ENCODE peak calls at places on chromosome 12, in nine cellular contexts. One of them, this sample, is unnamed.

GRCh38 chr12:28830491-28830890 is 318.6 kb upstream of the FAR2 start:
- DNase-seq in B cell: no peak
- DNase-seq in CD8-positive, alpha-beta T cell: no peak
- DNase-seq in DND-41: no peak
- DNase-seq in fibroblast of lung: no peak
- DNase-seq in tibial artery: no peak
- DNase-seq in thyroid gland: no peak
- DNase-seq in ovary: no peak
- DNase-seq in uterus: no peak
- DNase-seq in this sample: no peak

GRCh38 chr12:79058342-79058741 is 193.8 kb downstream of the SYT1 start:
- DNase-seq in uterus: no peak
- DNase-seq in CD8-positive, alpha-beta T cell: no peak
- DNase-seq in thyroid gland: no peak
- DNase-seq in DND-41: no peak
- DNase-seq in fibroblast of lung: peak
- DNase-seq in ovary: no peak
- DNase-seq in tibial artery: no peak
- DNase-seq in B cell: no peak
- DNase-seq in this sample: peak

GRCh38 chr12:1117371-1117770 is 126.3 kb downstream of the ERC1 start:
- DNase-seq in thyroid gland: no peak
- DNase-seq in DND-41: no peak
- DNase-seq in fibroblast of lung: peak
- DNase-seq in CD8-positive, alpha-beta T cell: no peak
- DNase-seq in ovary: no peak
- DNase-seq in uterus: no peak
- DNase-seq in B cell: no peak
- DNase-seq in tibial artery: no peak
- DNase-seq in this sample: peak

GRCh38 chr12:103930787-103931536 is 752 bp downstream of the HSP90B1 start:
- DNase-seq in B cell: peak
- DNase-seq in DND-41: peak
- DNase-seq in ovary: peak
- DNase-seq in fibroblast of lung: peak
- DNase-seq in CD8-positive, alpha-beta T cell: peak
- DNase-seq in tibial artery: peak
- DNase-seq in uterus: peak
- DNase-seq in thyroid gland: peak
- DNase-seq in this sample: peak

GRCh38 chr12:95943231-95943842 is at the start of gene AMDHD1:
- DNase-seq in CD8-positive, alpha-beta T cell: peak
- DNase-seq in DND-41: peak
- DNase-seq in fibroblast of lung: peak
- DNase-seq in ovary: peak
- DNase-seq in B cell: peak
- DNase-seq in uterus: peak
- DNase-seq in thyroid gland: peak
- DNase-seq in tibial artery: peak
- DNase-seq in this sample: peak

GRCh38 chr12:28088566-28089277 is 101.5 kb upstream of the CCDC91 start:
- DNase-seq in ovary: no peak
- DNase-seq in uterus: no peak
- DNase-seq in CD8-positive, alpha-beta T cell: no peak
- DNase-seq in fibroblast of lung: no peak
- DNase-seq in B cell: no peak
- DNase-seq in tibial artery: no peak
- DNase-seq in thyroid gland: no peak
- DNase-seq in DND-41: no peak
- DNase-seq in this sample: peak

GRCh38 chr12:40446385-40446784 is 221.6 kb downstream of the LRRK2 start:
- DNase-seq in B cell: no peak
- DNase-seq in DND-41: no peak
- DNase-seq in CD8-positive, alpha-beta T cell: no peak
- DNase-seq in thyroid gland: no peak
- DNase-seq in uterus: no peak
- DNase-seq in tibial artery: no peak
- DNase-seq in fibroblast of lung: no peak
- DNase-seq in ovary: no peak
- DNase-seq in this sample: peak

GRCh38 chr12:47188576-47189441 is 109.0 kb upstream of the AMIGO2 start:
- DNase-seq in ovary: no peak
- DNase-seq in CD8-positive, alpha-beta T cell: no peak
- DNase-seq in fibroblast of lung: peak
- DNase-seq in thyroid gland: no peak
- DNase-seq in DND-41: no peak
- DNase-seq in B cell: no peak
- DNase-seq in uterus: peak
- DNase-seq in tibial artery: peak
- DNase-seq in this sample: peak

GRCh38 chr12:51531284-51531981 is 59.6 kb upstream of the SCN8A start:
- DNase-seq in ovary: no peak
- DNase-seq in uterus: no peak
- DNase-seq in thyroid gland: no peak
- DNase-seq in tibial artery: no peak
- DNase-seq in fibroblast of lung: no peak
- DNase-seq in DND-41: peak
- DNase-seq in B cell: peak
- DNase-seq in CD8-positive, alpha-beta T cell: no peak
- DNase-seq in this sample: no peak

GRCh38 chr12:12779529-12779928 is 5.9 kb upstream of the APOLD1 start:
- DNase-seq in tibial artery: no peak
- DNase-seq in CD8-positive, alpha-beta T cell: no peak
- DNase-seq in fibroblast of lung: peak
- DNase-seq in B cell: no peak
- DNase-seq in thyroid gland: no peak
- DNase-seq in DND-41: no peak
- DNase-seq in uterus: no peak
- DNase-seq in ovary: no peak
- DNase-seq in this sample: peak

GRCh38 chr12:103881261-103881660 is 40.2 kb upstream of the NT5DC3 start:
- DNase-seq in thyroid gland: no peak
- DNase-seq in fibroblast of lung: no peak
- DNase-seq in B cell: no peak
- DNase-seq in tibial artery: no peak
- DNase-seq in ovary: no peak
- DNase-seq in DND-41: no peak
- DNase-seq in uterus: no peak
- DNase-seq in CD8-positive, alpha-beta T cell: no peak
- DNase-seq in this sample: no peak

GRCh38 chr12:90124289-90124688 is 415.7 kb upstream of the ATP2B1 start:
- DNase-seq in tibial artery: no peak
- DNase-seq in B cell: no peak
- DNase-seq in ovary: no peak
- DNase-seq in fibroblast of lung: no peak
- DNase-seq in DND-41: no peak
- DNase-seq in thyroid gland: no peak
- DNase-seq in uterus: no peak
- DNase-seq in CD8-positive, alpha-beta T cell: no peak
- DNase-seq in this sample: no peak

GRCh38 chr12:27277846-27278260 is 33.8 kb downstream of the STK38L start:
- DNase-seq in uterus: peak
- DNase-seq in CD8-positive, alpha-beta T cell: no peak
- DNase-seq in ovary: no peak
- DNase-seq in thyroid gland: peak
- DNase-seq in DND-41: no peak
- DNase-seq in B cell: peak
- DNase-seq in tibial artery: peak
- DNase-seq in fibroblast of lung: peak
- DNase-seq in this sample: peak

GRCh38 chr12:51393676-51394545 is 2.7 kb upstream of the GALNT6 start:
- DNase-seq in uterus: no peak
- DNase-seq in ovary: no peak
- DNase-seq in CD8-positive, alpha-beta T cell: peak
- DNase-seq in B cell: no peak
- DNase-seq in DND-41: peak
- DNase-seq in fibroblast of lung: peak
- DNase-seq in tibial artery: no peak
- DNase-seq in thyroid gland: no peak
- DNase-seq in this sample: peak

GRCh38 chr12:122215789-122216188 is 10.1 kb downstream of the DIABLO start:
- DNase-seq in CD8-positive, alpha-beta T cell: no peak
- DNase-seq in thyroid gland: no peak
- DNase-seq in DND-41: no peak
- DNase-seq in tibial artery: no peak
- DNase-seq in B cell: no peak
- DNase-seq in ovary: no peak
- DNase-seq in uterus: no peak
- DNase-seq in fibroblast of lung: peak
- DNase-seq in this sample: no peak

DNA sequence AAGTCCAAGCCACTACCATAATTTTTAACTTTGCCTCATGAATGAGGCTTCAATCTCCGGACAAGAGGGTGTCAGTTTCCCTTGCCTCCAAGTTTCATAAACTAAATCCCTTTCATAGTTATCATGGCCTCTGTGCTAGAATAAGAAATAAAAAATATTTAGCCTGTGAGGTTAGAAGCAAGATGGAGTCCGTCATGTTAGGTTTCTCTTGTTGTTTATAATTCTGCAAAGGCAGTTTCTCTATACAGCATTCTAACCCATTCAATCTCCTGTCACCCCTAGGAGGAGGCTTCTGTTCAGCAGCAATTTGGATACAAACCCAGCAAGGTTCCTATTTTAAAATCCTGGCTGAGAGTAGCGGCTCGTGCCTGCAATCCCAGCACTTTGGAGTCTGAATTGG is 15.8 kb upstream of the RAN start:
- DNase-seq in ovary: no peak
- DNase-seq in uterus: no peak
- DNase-seq in B cell: no peak
- DNase-seq in tibial artery: no peak
- DNase-seq in fibroblast of lung: no peak
- DNase-seq in DND-41: no peak
- DNase-seq in CD8-positive, alpha-beta T cell: no peak
- DNase-seq in thyroid gland: no peak
- DNase-seq in this sample: no peak
- TF ChIP-seq CTCF in ovary: no peak
- TF ChIP-seq CTCF in uterus: no peak
- TF ChIP-seq CTCF in B cell: no peak
- TF ChIP-seq CTCF in tibial artery: no peak
- TF ChIP-seq CTCF in fibroblast of lung: no peak
- TF ChIP-seq CTCF in DND-41: no peak
- TF ChIP-seq CTCF in CD8-positive, alpha-beta T cell: no peak
- TF ChIP-seq CTCF in thyroid gland: no peak
- TF ChIP-seq CTCF in this sample: no peak

GRCh38 chr12:57765698-57766463 is 997 bp downstream of the CYP27B1 start:
- DNase-seq in CD8-positive, alpha-beta T cell: no peak
- DNase-seq in uterus: no peak
- DNase-seq in fibroblast of lung: no peak
- DNase-seq in tibial artery: no peak
- DNase-seq in thyroid gland: peak
- DNase-seq in B cell: peak
- DNase-seq in DND-41: no peak
- DNase-seq in ovary: no peak
- DNase-seq in this sample: peak

GRCh38 chr12:57766464-57767311 is at the start of gene CYP27B1:
- DNase-seq in DND-41: no peak
- DNase-seq in ovary: no peak
- DNase-seq in fibroblast of lung: peak
- DNase-seq in tibial artery: no peak
- DNase-seq in B cell: peak
- DNase-seq in CD8-positive, alpha-beta T cell: no peak
- DNase-seq in uterus: no peak
- DNase-seq in thyroid gland: peak
- DNase-seq in this sample: peak

GRCh38 chr12:57763881-57764661 is 2.8 kb downstream of the CYP27B1 start:
- DNase-seq in ovary: no peak
- DNase-seq in CD8-positive, alpha-beta T cell: no peak
- DNase-seq in thyroid gland: no peak
- DNase-seq in fibroblast of lung: no peak
- DNase-seq in DND-41: no peak
- DNase-seq in uterus: no peak
- DNase-seq in B cell: no peak
- DNase-seq in tibial artery: no peak
- DNase-seq in this sample: no peak

GRCh38 chr12:57764662-57765002 is 2.2 kb downstream of the CYP27B1 start:
- DNase-seq in B cell: no peak
- DNase-seq in tibial artery: no peak
- DNase-seq in CD8-positive, alpha-beta T cell: no peak
- DNase-seq in fibroblast of lung: no peak
- DNase-seq in thyroid gland: peak
- DNase-seq in DND-41: no peak
- DNase-seq in uterus: no peak
- DNase-seq in ovary: no peak
- DNase-seq in this sample: peak

GRCh38 chr12:57765003-57765697 is 1.7 kb downstream of the CYP27B1 start:
- DNase-seq in CD8-positive, alpha-beta T cell: peak
- DNase-seq in tibial artery: no peak
- DNase-seq in DND-41: no peak
- DNase-seq in ovary: no peak
- DNase-seq in fibroblast of lung: no peak
- DNase-seq in B cell: peak
- DNase-seq in uterus: no peak
- DNase-seq in thyroid gland: peak
- DNase-seq in this sample: peak
- TF ChIP-seq CTCF in CD8-positive, alpha-beta T cell: peak
- TF ChIP-seq CTCF in tibial artery: no peak
- TF ChIP-seq CTCF in DND-41: no peak
- TF ChIP-seq CTCF in ovary: no peak
- TF ChIP-seq CTCF in fibroblast of lung: peak
- TF ChIP-seq CTCF in B cell: peak
- TF ChIP-seq CTCF in uterus: no peak
- TF ChIP-seq CTCF in thyroid gland: no peak
- TF ChIP-seq CTCF in this sample: peak

DNA sequence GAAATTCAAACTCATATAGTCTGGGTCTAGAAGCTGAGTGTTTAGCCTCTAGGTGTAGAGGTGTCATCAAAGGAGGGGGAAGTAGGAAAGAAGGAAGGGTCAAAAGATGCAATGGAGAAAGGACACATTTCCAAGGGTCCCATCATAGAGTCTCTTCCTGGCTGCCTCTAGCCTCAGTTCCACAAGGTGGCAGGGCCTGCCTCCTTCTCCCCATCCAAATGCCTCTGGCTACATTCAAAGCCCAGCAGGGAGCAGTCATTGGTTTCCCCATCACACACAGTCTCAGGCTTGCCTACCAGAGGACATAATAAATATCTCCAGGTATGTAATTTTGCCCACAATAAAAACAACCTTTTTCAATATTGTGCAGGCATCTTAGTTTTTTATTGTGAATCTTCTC is 2.1 kb upstream of the CCT2 start:
- DNase-seq in DND-41: no peak
- DNase-seq in thyroid gland: no peak
- DNase-seq in uterus: no peak
- DNase-seq in tibial artery: no peak
- DNase-seq in ovary: no peak
- DNase-seq in CD8-positive, alpha-beta T cell: no peak
- DNase-seq in B cell: no peak
- DNase-seq in fibroblast of lung: no peak
- DNase-seq in this sample: peak
- TF ChIP-seq CTCF in DND-41: peak
- TF ChIP-seq CTCF in thyroid gland: no peak
- TF ChIP-seq CTCF in uterus: no peak
- TF ChIP-seq CTCF in tibial artery: no peak
- TF ChIP-seq CTCF in ovary: no peak
- TF ChIP-seq CTCF in CD8-positive, alpha-beta T cell: no peak
- TF ChIP-seq CTCF in B cell: no peak
- TF ChIP-seq CTCF in fibroblast of lung: peak
- TF ChIP-seq CTCF in this sample: no peak

DNA sequence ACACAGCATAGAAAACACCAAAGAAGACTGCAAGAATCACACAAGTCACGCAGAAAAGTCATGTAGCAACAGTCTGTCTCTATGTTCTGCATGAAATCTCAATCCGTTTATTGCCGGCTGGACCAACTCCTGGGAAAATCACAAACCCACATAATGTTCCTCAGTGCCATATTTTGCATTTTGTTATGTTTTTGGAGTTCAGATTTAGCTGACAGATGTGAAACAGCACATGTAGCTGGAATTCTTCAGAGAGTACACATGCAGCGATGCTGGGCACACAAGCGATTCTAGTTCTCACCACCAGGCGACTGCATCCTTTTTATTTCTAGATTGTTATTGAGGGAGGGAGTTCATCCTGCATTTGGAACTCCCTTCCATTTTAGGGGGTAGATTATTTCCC is 193.2 kb downstream of the APAF1 start:
- DNase-seq in uterus: no peak
- DNase-seq in thyroid gland: no peak
- DNase-seq in tibial artery: no peak
- DNase-seq in ovary: peak
- DNase-seq in CD8-positive, alpha-beta T cell: no peak
- DNase-seq in B cell: no peak
- DNase-seq in fibroblast of lung: peak
- DNase-seq in DND-41: no peak
- DNase-seq in this sample: peak
- TF ChIP-seq CTCF in uterus: no peak
- TF ChIP-seq CTCF in thyroid gland: no peak
- TF ChIP-seq CTCF in tibial artery: peak
- TF ChIP-seq CTCF in ovary: no peak
- TF ChIP-seq CTCF in CD8-positive, alpha-beta T cell: no peak
- TF ChIP-seq CTCF in B cell: no peak
- TF ChIP-seq CTCF in fibroblast of lung: peak
- TF ChIP-seq CTCF in DND-41: no peak
- TF ChIP-seq CTCF in this sample: no peak

This sample was measured in MCF 10A.